ENCODE peak calls at places on chromosomes 12 and 14, in seven cellular contexts. I is GM23248, H is K562, L is A549, Q is Karpas-422, W is PC-3, D is mesendoderm. A is an unnamed sample.

GRCh38 chr12:71955946-71956345 is 17.3 kb downstream of the TPH2 start:
- DNase-seq in I (peak; percentile 81), H (no peak), L (no peak), Q (no peak), W (no peak), D (peak; percentile 25), A (no peak)

GRCh38 chr14:56808314-56809201 is 1.7 kb downstream of the OTX2 start:
- DNase-seq in I (no peak), H (no peak), L (no peak), Q (no peak), W (no peak), D (peak; percentile 80), A (no peak)

GRCh38 chr14:21723431-21724045 is 49.9 kb upstream of the OR4E1 start:
- DNase-seq in I (peak; percentile 4), H (peak; percentile 14), L (peak; percentile 3), Q (peak; percentile 87), W (peak; percentile 32), D (peak; percentile 89), A (no peak)

GRCh38 chr12:92255741-92256140 is 110.1 kb upstream of the BTG1 start:
- DNase-seq in I (no peak), H (no peak), L (no peak), Q (no peak), W (no peak), D (no peak), A (no peak)

GRCh38 chr12:49428652-49429549 is 61.6 kb downstream of the SPATS2 start:
- DNase-seq in I (peak; percentile 75), H (peak; percentile 21), L (peak; percentile 14), Q (no peak), W (peak; percentile 32), D (peak; percentile 51), A (no peak)

GRCh38 chr14:87600236-87600635 is 392.7 kb downstream of the GALC start:
- DNase-seq in I (no peak), H (no peak), L (no peak), Q (no peak), W (no peak), D (peak; percentile 17), A (no peak)

GRCh38 chr14:56004807-56005579 is 113.2 kb upstream of the PELI2 start:
- DNase-seq in I (peak; percentile 92), H (no peak), L (peak; percentile 22), Q (peak; percentile 52), W (no peak), D (peak; percentile 81), A (peak; percentile 12)

GRCh38 chr12:3054993-3055711 is 22.0 kb upstream of the TSPAN9 start:
- DNase-seq in I (no peak), H (no peak), L (no peak), Q (no peak), W (no peak), D (no peak), A (no peak)

GRCh38 chr14:74610866-74611671 is 968 bp downstream of the LTBP2 start:
- DNase-seq in I (peak; percentile 84), H (no peak), L (no peak), Q (no peak), W (no peak), D (peak; percentile 36), A (no peak)

GRCh38 chr14:74613211-74613914 is 1.3 kb upstream of the LTBP2 start:
- DNase-seq in I (no peak), H (no peak), L (no peak), Q (no peak), W (no peak), D (no peak), A (no peak)

GRCh38 chr14:74612346-74613021 is 447 bp upstream of the LTBP2 start:
- DNase-seq in I (peak; percentile 94), H (peak; percentile 89), L (peak; percentile 55), Q (peak; percentile 96), W (peak; percentile 85), D (peak; percentile 91), A (peak; percentile 57)

GRCh38 chr14:74610199-74610865 is 1.7 kb downstream of the LTBP2 start:
- DNase-seq in I (no peak), H (no peak), L (no peak), Q (no peak), W (no peak), D (no peak), A (no peak)

DNA sequence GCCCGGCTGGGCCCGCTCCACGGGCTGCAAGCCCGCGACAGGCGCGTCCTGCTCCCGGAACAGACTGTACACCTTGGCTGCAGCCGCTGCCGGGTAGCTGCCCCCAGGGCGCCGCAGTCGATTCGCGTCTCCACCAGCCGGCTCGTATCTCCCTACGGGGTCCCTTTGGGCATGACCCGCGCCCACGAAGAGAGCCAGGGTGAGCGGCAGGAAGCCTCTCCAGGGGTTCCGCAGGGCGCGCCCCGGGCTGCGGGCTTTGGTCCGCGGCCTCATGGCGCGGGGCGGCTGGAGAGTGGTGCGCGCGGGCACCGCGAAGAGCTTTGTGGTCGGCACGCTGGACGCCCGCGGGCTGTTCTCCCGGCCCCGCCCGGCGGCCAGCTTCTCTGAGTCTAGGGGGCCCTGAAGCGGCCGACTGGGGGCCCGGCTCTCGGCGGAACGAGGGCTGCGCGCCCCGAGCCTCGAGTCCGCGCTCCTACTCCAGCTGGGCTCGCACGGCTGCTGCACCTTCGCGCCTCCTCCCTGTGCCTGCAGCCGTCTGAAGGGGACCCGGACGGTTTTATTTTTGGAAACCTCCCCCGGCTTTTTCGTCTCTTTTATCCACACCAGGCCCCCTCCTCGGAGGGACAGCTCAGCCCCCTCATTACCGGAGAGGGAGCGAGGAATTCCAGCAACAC is at the start of gene LTBP2:
- DNase-seq in I (peak; percentile 78), H (peak; percentile 26), L (no peak), Q (no peak), W (peak; percentile 25), D (peak; percentile 45), A (peak; percentile 58)
- H3K4me2 ChIP-seq in I (peak within 1 kb of the TSS; percentile 92), H (peak within 1 kb of the TSS; percentile 68), L (peak within 1 kb of the TSS; percentile 86), Q (peak within 1 kb of the TSS; percentile 17), W (peak within 1 kb of the TSS; percentile 99), D (peak within 1 kb of the TSS; percentile 28), A (peak within 1 kb of the TSS; percentile 86)

DNA sequence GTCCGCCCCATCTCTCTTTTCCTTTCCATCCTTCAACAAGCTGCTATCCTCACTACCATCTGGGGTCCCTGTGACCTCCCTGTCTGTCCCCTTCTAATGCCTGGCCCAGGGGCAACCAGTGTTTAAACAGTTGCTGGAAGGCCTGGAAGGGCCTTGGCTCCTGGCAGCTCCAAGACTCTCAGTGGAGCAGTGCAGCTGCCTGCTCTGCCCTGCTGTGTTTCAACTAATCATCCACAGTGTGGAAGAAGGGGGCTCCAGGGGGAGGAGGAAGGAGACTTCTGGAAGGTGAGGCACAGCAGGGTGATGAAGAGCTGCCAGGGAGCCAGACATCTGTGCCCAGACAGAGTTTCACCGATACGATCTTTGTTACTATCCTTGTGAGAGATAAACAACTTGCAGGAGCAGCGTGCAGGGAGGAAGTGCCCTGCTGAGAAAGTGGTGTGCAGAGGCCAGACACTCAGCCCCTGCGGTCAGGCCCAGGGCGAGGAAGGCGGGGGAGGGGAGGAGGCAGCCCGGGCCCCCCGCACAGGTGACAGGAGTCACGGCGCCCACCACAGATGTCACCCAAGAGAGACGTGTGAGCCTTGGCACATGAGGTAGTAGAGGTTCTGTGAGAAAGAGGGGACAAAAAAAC is 1061.8 kb downstream of the BCL11B start:
- DNase-seq in I (no peak), H (no peak), L (no peak), Q (no peak), W (no peak), D (peak; percentile 84), A (no peak)
- H3K4me2 ChIP-seq in I (no peak overlapping the region), H (no peak overlapping the region), L (no peak overlapping the region), Q (no peak overlapping the region), W (no peak overlapping the region), D (no peak overlapping the region), A (no peak overlapping the region)

GRCh38 chr12:81517296-81517695 is 241.9 kb downstream of the PPFIA2 start:
- DNase-seq in I (no peak), H (no peak), L (no peak), Q (no peak), W (no peak), D (no peak), A (no peak)

GRCh38 chr12:81518638-81519037 is 240.5 kb downstream of the PPFIA2 start:
- DNase-seq in I (no peak), H (no peak), L (no peak), Q (no peak), W (peak; percentile 13), D (no peak), A (no peak)

DNA sequence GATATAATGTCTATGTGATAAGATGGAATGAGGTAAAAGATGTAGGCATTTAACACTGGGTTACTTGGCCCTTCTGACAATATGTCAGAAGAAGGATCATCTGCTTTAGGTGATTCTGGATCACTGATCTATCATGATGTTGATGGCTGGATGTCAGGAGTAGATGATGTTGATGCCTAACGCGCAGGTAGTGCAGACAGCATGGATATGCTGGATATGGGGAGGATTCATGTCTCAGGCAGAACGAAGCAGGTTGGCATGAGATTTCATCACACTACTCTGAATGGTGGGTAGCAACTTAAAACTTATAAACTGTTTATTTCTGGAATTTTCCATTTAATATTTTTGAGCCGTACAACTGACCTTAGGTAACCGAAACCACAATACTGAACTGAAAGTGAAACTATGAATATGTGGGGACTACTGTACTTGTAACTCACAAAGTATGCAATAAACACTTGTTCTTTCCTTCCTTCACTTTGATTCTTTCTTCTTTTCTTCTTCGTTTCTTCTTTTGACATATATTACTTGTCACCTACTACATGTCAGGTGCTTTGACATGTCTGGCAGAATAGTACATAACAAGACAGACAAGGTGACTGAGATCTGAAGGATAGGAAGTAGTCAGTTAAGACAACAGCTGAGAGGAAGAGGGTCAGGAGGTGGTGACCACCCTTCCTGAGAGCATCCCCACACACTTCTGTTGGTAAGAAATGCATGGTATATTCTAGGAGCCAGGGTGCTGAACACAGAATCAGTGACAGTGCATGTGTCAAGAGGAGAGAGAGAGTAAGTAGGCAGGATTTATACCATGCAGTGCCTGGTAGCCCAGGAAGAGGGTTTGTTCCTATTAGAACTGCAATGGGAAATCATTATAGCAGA is 238.8 kb downstream of the PPFIA2 start:
- DNase-seq in I (no peak), H (no peak), L (no peak), Q (no peak), W (no peak), D (no peak), A (no peak)
- H3K4me2 ChIP-seq in I (no peak overlapping the region), H (no peak overlapping the region), L (peak overlapping the region; percentile 56), Q (peak overlapping the region; percentile 12), W (peak overlapping the region; percentile 42), D (no peak overlapping the region), A (peak overlapping the region; percentile 52)

GRCh38 chr12:109711596-109712461 is 1.8 kb upstream of the FAM222A start:
- DNase-seq in I (no peak), H (peak; percentile 62), L (no peak), Q (no peak), W (no peak), D (peak; percentile 82), A (no peak)

GRCh38 chr12:109710279-109710746 is 3.3 kb upstream of the FAM222A start:
- DNase-seq in I (no peak), H (no peak), L (no peak), Q (no peak), W (peak; percentile 96), D (no peak), A (no peak)

GRCh38 chr12:109708939-109709338 is 4.7 kb upstream of the FAM222A start:
- DNase-seq in I (no peak), H (no peak), L (no peak), Q (no peak), W (no peak), D (no peak), A (no peak)

GRCh38 chr12:109709401-109710278 is 4.0 kb upstream of the FAM222A start:
- DNase-seq in I (no peak), H (no peak), L (no peak), Q (no peak), W (peak; percentile 22), D (no peak), A (no peak)

DNA sequence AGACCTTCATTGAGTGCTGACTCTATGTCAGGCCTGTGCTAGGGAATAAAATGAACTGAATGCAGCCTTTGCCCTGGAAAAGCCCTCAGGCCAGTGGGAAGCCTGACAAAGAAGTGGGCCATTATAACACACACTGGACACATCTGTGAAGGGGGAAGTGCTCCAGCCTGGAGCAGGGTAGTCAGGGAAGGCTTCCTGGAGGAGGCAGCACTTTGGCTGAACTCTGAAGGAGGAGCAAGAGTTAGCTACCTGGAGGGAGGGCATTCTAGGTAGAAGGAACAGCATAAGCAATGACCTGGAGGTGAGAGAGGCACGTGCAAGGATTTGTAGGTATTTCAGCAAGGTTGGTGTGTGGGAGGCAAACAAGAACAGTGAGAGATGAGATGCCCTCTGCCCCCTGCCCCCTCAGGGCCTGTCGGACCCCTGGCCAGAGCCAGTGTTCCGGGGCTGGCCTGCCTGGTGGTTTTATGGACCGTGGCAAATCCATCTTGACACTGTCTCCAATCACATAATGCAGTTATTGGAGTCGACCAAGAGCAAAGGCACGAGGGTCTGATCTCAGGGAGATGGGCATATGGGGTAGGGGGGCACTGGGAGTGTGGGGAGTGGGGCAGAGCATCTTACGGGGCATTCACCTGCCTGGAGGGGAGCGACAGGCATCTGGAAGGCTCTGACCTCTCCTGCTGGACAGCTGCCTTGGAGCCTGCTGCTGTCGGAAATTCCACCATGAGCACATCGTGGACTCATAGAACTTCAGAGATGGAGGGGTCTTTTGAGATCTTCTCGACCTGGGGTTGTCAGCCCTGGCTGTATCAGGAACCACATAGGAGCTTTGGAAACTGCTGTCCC is 2.7 kb upstream of the FAM222A start:
- DNase-seq in I (peak; percentile 49), H (no peak), L (peak; percentile 48), Q (no peak), W (no peak), D (no peak), A (peak; percentile 84)
- H3K4me2 ChIP-seq in I (no peak overlapping the region), H (no peak overlapping the region), L (peak overlapping the region; percentile 11), Q (no peak overlapping the region), W (no peak overlapping the region), D (no peak overlapping the region), A (no peak overlapping the region)

A was measured in PC-9.